ENCODE peak calls at places on chromosomes 6 and 20, in seven cellular contexts. One of them, this sample, is unnamed.
A peak's percentile ranks its signal among the peaks of the same experiment; 100 is the strongest.

GRCh38 chr6:121365499-121366183 is 31.4 kb upstream of the TBC1D32 start:
- DNase-seq in astrocyte of the spinal cord: no peak
- DNase-seq in heart right ventricle: no peak
- DNase-seq in AG10803: no peak
- DNase-seq in psoas muscle: no peak
- DNase-seq in cardiac muscle cell: no peak
- DNase-seq in OCI-LY7: no peak
- DNase-seq in this sample: no peak

GRCh38 chr6:3289664-3290055 is 30.9 kb downstream of the PSMG4 start:
- DNase-seq in astrocyte of the spinal cord: no peak
- DNase-seq in cardiac muscle cell: no peak
- DNase-seq in psoas muscle: no peak
- DNase-seq in OCI-LY7: no peak
- DNase-seq in AG10803: no peak
- DNase-seq in heart right ventricle: no peak
- DNase-seq in this sample: no peak

GRCh38 chr6:163200299-163201093 is 214.0 kb upstream of the QKI start:
- DNase-seq in psoas muscle: no peak
- DNase-seq in AG10803: no peak
- DNase-seq in OCI-LY7: no peak
- DNase-seq in cardiac muscle cell: no peak
- DNase-seq in heart right ventricle: no peak
- DNase-seq in astrocyte of the spinal cord: no peak
- DNase-seq in this sample: no peak

GRCh38 chr6:127459231-127459641 is at the start of gene KIAA0408:
- DNase-seq in AG10803: peak; percentile 67
- DNase-seq in heart right ventricle: peak; percentile 60
- DNase-seq in psoas muscle: peak; percentile 52
- DNase-seq in cardiac muscle cell: peak; percentile 80
- DNase-seq in OCI-LY7: no peak
- DNase-seq in astrocyte of the spinal cord: peak; percentile 63
- DNase-seq in this sample: peak; percentile 82

GRCh38 chr6:106104476-106104875 is 18.3 kb downstream of the PRDM1 start:
- DNase-seq in cardiac muscle cell: no peak
- DNase-seq in astrocyte of the spinal cord: no peak
- DNase-seq in OCI-LY7: no peak
- DNase-seq in heart right ventricle: no peak
- DNase-seq in psoas muscle: no peak
- DNase-seq in AG10803: no peak
- DNase-seq in this sample: no peak

GRCh38 chr20:24743641-24744040 is 205.4 kb upstream of the CST7 start:
- DNase-seq in AG10803: no peak
- DNase-seq in astrocyte of the spinal cord: no peak
- DNase-seq in heart right ventricle: no peak
- DNase-seq in OCI-LY7: no peak
- DNase-seq in psoas muscle: no peak
- DNase-seq in cardiac muscle cell: no peak
- DNase-seq in this sample: no peak

GRCh38 chr6:38714239-38715015 is 684 bp upstream of the DNAH8 start:
- DNase-seq in cardiac muscle cell: no peak
- DNase-seq in heart right ventricle: no peak
- DNase-seq in OCI-LY7: no peak
- DNase-seq in astrocyte of the spinal cord: no peak
- DNase-seq in psoas muscle: no peak
- DNase-seq in AG10803: no peak
- DNase-seq in this sample: no peak

GRCh38 chr20:63090682-63091571 is 84.2 kb upstream of the BHLHE23 start:
- DNase-seq in AG10803: no peak
- DNase-seq in OCI-LY7: no peak
- DNase-seq in cardiac muscle cell: no peak
- DNase-seq in heart right ventricle: no peak
- DNase-seq in astrocyte of the spinal cord: no peak
- DNase-seq in psoas muscle: no peak
- DNase-seq in this sample: no peak

GRCh38 chr6:107991939-107992560 is 34.0 kb upstream of the SEC63 start:
- DNase-seq in cardiac muscle cell: no peak
- DNase-seq in psoas muscle: no peak
- DNase-seq in OCI-LY7: no peak
- DNase-seq in astrocyte of the spinal cord: no peak
- DNase-seq in AG10803: no peak
- DNase-seq in heart right ventricle: no peak
- DNase-seq in this sample: no peak

GRCh38 chr6:23036401-23036983 is 467.1 kb downstream of the HDGFL1 start:
- DNase-seq in psoas muscle: no peak
- DNase-seq in astrocyte of the spinal cord: peak; percentile 11
- DNase-seq in OCI-LY7: no peak
- DNase-seq in heart right ventricle: no peak
- DNase-seq in AG10803: no peak
- DNase-seq in cardiac muscle cell: peak; percentile 32
- DNase-seq in this sample: peak; percentile 31

GRCh38 chr6:46440133-46440532 is 51.1 kb downstream of the RCAN2 start:
- DNase-seq in OCI-LY7: no peak
- DNase-seq in cardiac muscle cell: no peak
- DNase-seq in psoas muscle: no peak
- DNase-seq in heart right ventricle: no peak
- DNase-seq in astrocyte of the spinal cord: peak; percentile 50
- DNase-seq in AG10803: peak; percentile 88
- DNase-seq in this sample: peak; percentile 2

GRCh38 chr20:1567392-1568165 is 10.1 kb upstream of the SIRPD start:
- DNase-seq in astrocyte of the spinal cord: peak; percentile 42
- DNase-seq in AG10803: peak; percentile 55
- DNase-seq in heart right ventricle: no peak
- DNase-seq in psoas muscle: no peak
- DNase-seq in OCI-LY7: no peak
- DNase-seq in cardiac muscle cell: peak; percentile 33
- DNase-seq in this sample: peak; percentile 20

GRCh38 chr20:52959125-52959524 is 13.0 kb upstream of the TSHZ2 start:
- DNase-seq in AG10803: no peak
- DNase-seq in psoas muscle: no peak
- DNase-seq in astrocyte of the spinal cord: peak; percentile 7
- DNase-seq in heart right ventricle: no peak
- DNase-seq in OCI-LY7: peak; percentile 76
- DNase-seq in cardiac muscle cell: peak; percentile 35
- DNase-seq in this sample: no peak

GRCh38 chr6:33663028-33663427 is 41.9 kb downstream of the ITPR3 start:
- DNase-seq in OCI-LY7: no peak
- DNase-seq in psoas muscle: no peak
- DNase-seq in astrocyte of the spinal cord: no peak
- DNase-seq in heart right ventricle: no peak
- DNase-seq in AG10803: no peak
- DNase-seq in cardiac muscle cell: no peak
- DNase-seq in this sample: no peak

GRCh38 chr6:158649289-158650143 is at the start of gene SYTL3:
- DNase-seq in AG10803: peak; percentile 84
- DNase-seq in astrocyte of the spinal cord: peak; percentile 91
- DNase-seq in cardiac muscle cell: peak; percentile 92
- DNase-seq in OCI-LY7: peak; percentile 41
- DNase-seq in heart right ventricle: peak; percentile 41
- DNase-seq in psoas muscle: no peak
- DNase-seq in this sample: peak; percentile 90

GRCh38 chr20:16864069-16864468 is 115.9 kb downstream of the OTOR start:
- DNase-seq in heart right ventricle: no peak
- DNase-seq in psoas muscle: no peak
- DNase-seq in OCI-LY7: no peak
- DNase-seq in AG10803: peak; percentile 28
- DNase-seq in astrocyte of the spinal cord: no peak
- DNase-seq in cardiac muscle cell: no peak
- DNase-seq in this sample: peak; percentile 1

GRCh38 chr6:10401632-10402223 is 13.1 kb downstream of the TFAP2A start:
- DNase-seq in psoas muscle: no peak
- DNase-seq in heart right ventricle: no peak
- DNase-seq in AG10803: no peak
- DNase-seq in cardiac muscle cell: no peak
- DNase-seq in OCI-LY7: no peak
- DNase-seq in astrocyte of the spinal cord: no peak
- DNase-seq in this sample: no peak

GRCh38 chr6:116405663-116406329 is 35.0 kb downstream of the DSE start:
- DNase-seq in astrocyte of the spinal cord: peak; percentile 77
- DNase-seq in AG10803: peak; percentile 31
- DNase-seq in cardiac muscle cell: peak; percentile 41
- DNase-seq in psoas muscle: no peak
- DNase-seq in OCI-LY7: peak; percentile 78
- DNase-seq in heart right ventricle: no peak
- DNase-seq in this sample: no peak

GRCh38 chr6:77245026-77245425 is 218.3 kb downstream of the HTR1B start:
- DNase-seq in cardiac muscle cell: peak; percentile 59
- DNase-seq in AG10803: no peak
- DNase-seq in OCI-LY7: no peak
- DNase-seq in heart right ventricle: no peak
- DNase-seq in astrocyte of the spinal cord: no peak
- DNase-seq in psoas muscle: no peak
- DNase-seq in this sample: peak; percentile 15

GRCh38 chr20:41058674-41059008 is 30.0 kb downstream of the TOP1 start:
- DNase-seq in AG10803: no peak
- DNase-seq in psoas muscle: no peak
- DNase-seq in astrocyte of the spinal cord: no peak
- DNase-seq in heart right ventricle: no peak
- DNase-seq in OCI-LY7: no peak
- DNase-seq in cardiac muscle cell: no peak
- DNase-seq in this sample: no peak

GRCh38 chr20:32332614-32333013 is 25.5 kb upstream of the ASXL1 start:
- DNase-seq in astrocyte of the spinal cord: peak; percentile 54
- DNase-seq in heart right ventricle: no peak
- DNase-seq in AG10803: peak; percentile 60
- DNase-seq in cardiac muscle cell: peak; percentile 48
- DNase-seq in psoas muscle: no peak
- DNase-seq in OCI-LY7: no peak
- DNase-seq in this sample: peak; percentile 64

GRCh38 chr6:144662812-144663211 is 377.7 kb downstream of the UTRN start:
- DNase-seq in OCI-LY7: no peak
- DNase-seq in cardiac muscle cell: no peak
- DNase-seq in heart right ventricle: no peak
- DNase-seq in psoas muscle: no peak
- DNase-seq in astrocyte of the spinal cord: no peak
- DNase-seq in AG10803: peak; percentile 59
- DNase-seq in this sample: no peak

GRCh38 chr6:112931835-112932234 is 584.7 kb downstream of the RFPL4B start:
- DNase-seq in OCI-LY7: no peak
- DNase-seq in AG10803: peak; percentile 78
- DNase-seq in psoas muscle: no peak
- DNase-seq in cardiac muscle cell: peak; percentile 77
- DNase-seq in astrocyte of the spinal cord: peak; percentile 65
- DNase-seq in heart right ventricle: no peak
- DNase-seq in this sample: peak; percentile 74

GRCh38 chr6:53148684-53149083 is at the start of gene GCM1:
- DNase-seq in cardiac muscle cell: no peak
- DNase-seq in psoas muscle: no peak
- DNase-seq in OCI-LY7: no peak
- DNase-seq in heart right ventricle: no peak
- DNase-seq in AG10803: no peak
- DNase-seq in astrocyte of the spinal cord: no peak
- DNase-seq in this sample: no peak

GRCh38 chr6:5532941-5533340 is 271.6 kb downstream of the FARS2 start:
- DNase-seq in heart right ventricle: no peak
- DNase-seq in psoas muscle: no peak
- DNase-seq in cardiac muscle cell: no peak
- DNase-seq in AG10803: no peak
- DNase-seq in astrocyte of the spinal cord: no peak
- DNase-seq in OCI-LY7: no peak
- DNase-seq in this sample: no peak
- H3K4me3 ChIP-seq in heart right ventricle: no peak overlapping the region
- H3K4me3 ChIP-seq in psoas muscle: no peak overlapping the region
- H3K4me3 ChIP-seq in cardiac muscle cell: no peak overlapping the region
- H3K4me3 ChIP-seq in AG10803: no peak overlapping the region
- H3K4me3 ChIP-seq in astrocyte of the spinal cord: no peak overlapping the region
- H3K4me3 ChIP-seq in OCI-LY7: no peak overlapping the region
- H3K4me3 ChIP-seq in this sample: no peak overlapping the region

DNA sequence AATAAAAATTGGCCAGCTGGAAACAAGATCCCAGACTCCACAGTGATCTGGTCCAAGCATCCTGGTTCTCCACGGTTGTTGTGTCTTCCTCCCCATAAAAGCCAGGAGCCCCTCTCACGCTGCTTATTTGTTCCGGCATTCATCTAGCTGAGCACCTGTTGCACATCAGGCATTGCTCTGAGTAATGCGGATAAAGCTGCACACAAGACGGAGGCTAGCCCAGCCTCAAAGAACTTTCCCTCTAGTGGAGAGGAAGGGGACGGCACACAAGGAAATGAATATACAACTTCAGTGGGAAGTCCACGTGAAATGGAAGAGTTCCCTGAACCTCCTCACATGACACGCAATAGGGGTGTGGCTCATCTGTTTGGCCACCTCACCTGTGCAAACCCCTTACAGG is 30.3 kb upstream of the NXT1 start:
- DNase-seq in AG10803: peak; percentile 40
- DNase-seq in cardiac muscle cell: peak; percentile 42
- DNase-seq in OCI-LY7: no peak
- DNase-seq in psoas muscle: no peak
- DNase-seq in astrocyte of the spinal cord: no peak
- DNase-seq in heart right ventricle: no peak
- DNase-seq in this sample: peak; percentile 33
- TF ChIP-seq CTCF in AG10803: peak; percentile 69
- TF ChIP-seq CTCF in cardiac muscle cell: peak; percentile 50
- TF ChIP-seq CTCF in OCI-LY7: peak; percentile 21
- TF ChIP-seq CTCF in psoas muscle: no peak
- TF ChIP-seq CTCF in astrocyte of the spinal cord: peak; percentile 52
- TF ChIP-seq CTCF in heart right ventricle: peak; percentile 29
- TF ChIP-seq CTCF in this sample: peak; percentile 55

DNA sequence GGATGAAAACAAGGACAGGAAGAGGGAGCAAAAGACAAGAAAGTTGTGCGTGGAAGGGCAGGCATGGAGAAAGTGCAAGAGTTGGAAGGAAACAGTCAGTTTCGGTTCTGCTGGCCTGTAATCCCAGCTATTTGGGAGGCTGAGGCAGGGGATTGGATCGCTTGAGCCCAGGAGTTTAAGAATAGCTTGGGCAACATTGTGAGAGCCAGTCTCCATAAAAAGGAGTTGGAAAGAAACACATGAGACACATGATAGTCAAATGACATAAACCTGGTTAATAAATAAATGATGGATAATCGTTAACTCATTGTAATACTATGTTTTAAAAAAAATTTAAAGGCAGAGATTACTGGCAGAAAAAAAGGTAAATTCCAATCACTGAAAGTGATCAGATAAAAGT is 37.3 kb upstream of the PHACTR1 start:
- DNase-seq in cardiac muscle cell: no peak
- DNase-seq in AG10803: no peak
- DNase-seq in astrocyte of the spinal cord: no peak
- DNase-seq in heart right ventricle: no peak
- DNase-seq in psoas muscle: no peak
- DNase-seq in OCI-LY7: no peak
- DNase-seq in this sample: no peak
- H3K4me3 ChIP-seq in cardiac muscle cell: no peak overlapping the region
- H3K4me3 ChIP-seq in AG10803: no peak overlapping the region
- H3K4me3 ChIP-seq in astrocyte of the spinal cord: no peak overlapping the region
- H3K4me3 ChIP-seq in heart right ventricle: no peak overlapping the region
- H3K4me3 ChIP-seq in psoas muscle: no peak overlapping the region
- H3K4me3 ChIP-seq in OCI-LY7: no peak overlapping the region
- H3K4me3 ChIP-seq in this sample: no peak overlapping the region

DNA sequence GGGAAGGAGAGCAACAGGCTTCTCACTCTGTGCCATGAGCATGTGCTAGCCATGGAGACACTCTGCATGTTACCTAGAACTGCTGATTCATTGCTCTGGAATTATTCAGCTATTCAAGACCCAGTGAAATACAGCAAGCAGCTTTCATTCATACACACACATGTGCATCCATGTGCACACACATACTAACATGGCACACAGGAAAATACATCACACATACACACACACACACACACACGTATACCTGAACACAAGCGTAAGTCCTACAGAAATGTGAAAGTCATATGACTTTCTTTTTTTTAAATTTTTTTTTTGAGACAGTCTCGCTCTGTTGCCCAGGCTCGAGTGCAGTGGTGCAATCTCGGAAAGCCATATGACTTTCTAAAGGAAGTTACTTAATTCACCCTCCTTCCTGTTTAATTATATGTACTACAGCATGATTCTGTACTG is 108.2 kb upstream of the NFATC2 start:
- DNase-seq in AG10803: peak; percentile 68
- DNase-seq in OCI-LY7: peak; percentile 73
- DNase-seq in heart right ventricle: no peak
- DNase-seq in cardiac muscle cell: peak; percentile 73
- DNase-seq in psoas muscle: no peak
- DNase-seq in astrocyte of the spinal cord: peak; percentile 58
- DNase-seq in this sample: peak; percentile 83
- TF ChIP-seq CTCF in AG10803: no peak
- TF ChIP-seq CTCF in OCI-LY7: no peak
- TF ChIP-seq CTCF in heart right ventricle: no peak
- TF ChIP-seq CTCF in cardiac muscle cell: no peak
- TF ChIP-seq CTCF in psoas muscle: no peak
- TF ChIP-seq CTCF in astrocyte of the spinal cord: no peak
- TF ChIP-seq CTCF in this sample: no peak